ENCODE peak calls at places on chromosomes 13 and 19, in four cellular contexts. S is HepG2, C is H1, J is GM12878. K is an unnamed sample.

GRCh38 chr19:49581007-49581508 is at the start of gene PRRG2:
- DNase-seq in C (no peak), J (no peak), S (no peak), K (peak)

GRCh38 chr19:14830702-14831101 is 4.3 kb downstream of the OR7A5 start:
- DNase-seq in J (no peak), C (no peak), S (no peak), K (no peak)

GRCh38 chr13:36822786-36823185 is 3.8 kb downstream of the RFXAP start:
- DNase-seq in C (no peak), S (no peak), J (no peak), K (no peak)

GRCh38 chr13:46202956-46203355 is 8.8 kb upstream of the LRRC63 start:
- DNase-seq in S (no peak), J (no peak), C (no peak), K (no peak)

GRCh38 chr13:113816925-113817859 is 46.7 kb downstream of the GAS6 start:
- DNase-seq in C (no peak), J (no peak), S (peak), K (peak)

GRCh38 chr13:91647361-91647970 is 249.0 kb downstream of the GPC5 start:
- DNase-seq in S (peak), C (peak), J (no peak), K (peak)

GRCh38 chr13:39417643-39418042 is 185.3 kb downstream of the LHFPL6 start:
- DNase-seq in J (no peak), S (no peak), C (peak), K (no peak)

GRCh38 chr13:39484506-39485313 is 118.3 kb downstream of the LHFPL6 start:
- DNase-seq in S (no peak), J (no peak), C (no peak), K (no peak)

GRCh38 chr19:19742773-19743172 is 9.9 kb upstream of the ZNF14 start:
- DNase-seq in C (no peak), S (no peak), J (no peak), K (peak)

GRCh38 chr13:40452741-40453665 is 213.4 kb downstream of the FOXO1 start:
- DNase-seq in C (no peak), S (peak), J (no peak), K (no peak)

GRCh38 chr19:51702103-51702753 is 9.1 kb downstream of the SPACA6 start:
- DNase-seq in S (no peak), J (no peak), C (peak), K (peak)

GRCh38 chr13:70391678-70392077 is 283.4 kb upstream of the KLHL1 start:
- DNase-seq in J (no peak), C (peak), S (peak), K (no peak)

GRCh38 chr19:39297931-39298634 is 1.9 kb downstream of the IFNL1 start:
- DNase-seq in J (no peak), C (no peak), S (no peak), K (no peak)

GRCh38 chr19:10007811-10008211 is 2.5 kb downstream of the COL5A3 start:
- DNase-seq in C (no peak), S (no peak), J (no peak), K (no peak)

GRCh38 chr13:78160793-78161192 is 242.2 kb upstream of the EDNRB start:
- DNase-seq in C (no peak), J (no peak), S (no peak), K (no peak)

GRCh38 chr19:4791183-4792018 is at the start of gene FEM1A:
- DNase-seq in S (peak), J (peak), C (peak), K (peak)

GRCh38 chr19:29962777-29963176 is 20.7 kb downstream of the URI1 start:
- DNase-seq in C (no peak), S (no peak), J (no peak), K (no peak)

GRCh38 chr13:28117689-28118377 is 17.5 kb upstream of the FLT3 start:
- DNase-seq in S (no peak), C (no peak), J (no peak), K (peak)

GRCh38 chr19:39083599-39083982 is 577 bp upstream of the ACP7 start:
- DNase-seq in C (no peak), S (no peak), J (no peak), K (no peak)

GRCh38 chr19:15733895-15734294 is 3.9 kb upstream of the OR10H3 start:
- DNase-seq in S (no peak), C (no peak), J (no peak), K (no peak)

GRCh38 chr13:25253702-25254101 is 33.6 kb downstream of the MTMR6 start:
- DNase-seq in S (peak), C (no peak), J (no peak), K (no peak)

GRCh38 chr19:55666343-55667005 is 8.6 kb upstream of the EPN1 start:
- DNase-seq in J (no peak), S (no peak), C (no peak), K (no peak)

GRCh38 chr13:99657848-99658265 is 156.6 kb downstream of the TM9SF2 start:
- DNase-seq in J (no peak), S (no peak), C (no peak), K (no peak)

GRCh38 chr19:49570997-49571676 is 9.2 kb downstream of the NOSIP start:
- DNase-seq in J (no peak), S (peak), C (no peak), K (no peak)

GRCh38 chr19:40740747-40741146 is 9.5 kb downstream of the ACTMAP start:
- DNase-seq in J (no peak), C (no peak), S (no peak), K (no peak)

GRCh38 chr19:47018923-47019322 is 714 bp upstream of the NPAS1 start:
- DNase-seq in C (no peak), J (no peak), S (no peak), K (no peak)

GRCh38 chr13:97057196-97057595 is 62.9 kb upstream of the OXGR1 start:
- DNase-seq in C (no peak), S (no peak), J (no peak), K (no peak)

GRCh38 chr13:75514080-75515040 is 23.3 kb downstream of the COMMD6 start:
- DNase-seq in C (no peak), S (no peak), J (no peak), K (no peak)

GRCh38 chr13:51770681-51771417 is 33.1 kb downstream of the DHRS12 start:
- DNase-seq in C (no peak), J (no peak), S (no peak), K (no peak)

GRCh38 chr19:29576761-29577661 is 29.1 kb upstream of the POP4 start:
- DNase-seq in J (peak), C (no peak), S (no peak), K (no peak)

GRCh38 chr19:44750713-44751112 is 2.2 kb downstream of the BCL3 start:
- DNase-seq in J (no peak), S (no peak), C (no peak), K (no peak)

GRCh38 chr13:66427330-66427990 is 802.7 kb downstream of the PCDH9 start:
- DNase-seq in S (no peak), J (no peak), C (no peak), K (no peak)

GRCh38 chr19:3095375-3096191 is 1.4 kb downstream of the GNA11 start:
- DNase-seq in C (peak), S (peak), J (no peak), K (no peak)

GRCh38 chr19:35261356-35262100 is 7.2 kb upstream of the USF2 start:
- DNase-seq in J (no peak), C (no peak), S (no peak), K (no peak)

GRCh38 chr13:79237981-79238380 is 168.1 kb downstream of the RBM26 start:
- DNase-seq in C (no peak), J (no peak), S (no peak), K (no peak)

GRCh38 chr13:20544186-20544914 is 18.7 kb upstream of the CRYL1 start:
- DNase-seq in C (no peak), J (no peak), S (no peak), K (no peak)

GRCh38 chr19:6777434-6777833 is 4.9 kb downstream of the VAV1 start:
- DNase-seq in C (no peak), J (no peak), S (no peak), K (no peak)

GRCh38 chr13:72258340-72258981 is 391.5 kb upstream of the DACH1 start:
- DNase-seq in C (peak), S (no peak), J (no peak), K (no peak)

GRCh38 chr13:82751221-82751620 is 1131.1 kb downstream of the SLITRK1 start:
- DNase-seq in J (no peak), C (no peak), S (no peak), K (no peak)

GRCh38 chr13:106061781-106062180 is 473.7 kb downstream of the EFNB2 start:
- DNase-seq in C (no peak), J (no peak), S (no peak), K (no peak)

GRCh38 chr13:106063591-106064308 is 471.7 kb downstream of the EFNB2 start:
- DNase-seq in J (no peak), C (no peak), S (no peak), K (no peak)
- TF ChIP-seq ZNF274 in J (no peak), C (no peak), S (no peak), K (no peak)

GRCh38 chr19:53988981-53989380 is 2.5 kb upstream of the CACNG6 start:
- DNase-seq in C (no peak), S (no peak), J (no peak), K (no peak)

GRCh38 chr19:53982611-53983010 is 8.8 kb upstream of the CACNG6 start:
- DNase-seq in C (no peak), S (no peak), J (no peak), K (no peak)

GRCh38 chr19:53982056-53982455 is 9.4 kb upstream of the CACNG6 start:
- DNase-seq in C (no peak), S (no peak), J (no peak), K (no peak)

GRCh38 chr19:53983457-53984289 is 7.8 kb upstream of the CACNG6 start:
- DNase-seq in C (no peak), S (no peak), J (no peak), K (no peak)

GRCh38 chr19:53985863-53986262 is 5.6 kb upstream of the CACNG6 start:
- DNase-seq in C (no peak), S (no peak), J (no peak), K (no peak)
- TF ChIP-seq USF2 in C (no peak), S (no peak), J (no peak), K (no peak)

DNA sequence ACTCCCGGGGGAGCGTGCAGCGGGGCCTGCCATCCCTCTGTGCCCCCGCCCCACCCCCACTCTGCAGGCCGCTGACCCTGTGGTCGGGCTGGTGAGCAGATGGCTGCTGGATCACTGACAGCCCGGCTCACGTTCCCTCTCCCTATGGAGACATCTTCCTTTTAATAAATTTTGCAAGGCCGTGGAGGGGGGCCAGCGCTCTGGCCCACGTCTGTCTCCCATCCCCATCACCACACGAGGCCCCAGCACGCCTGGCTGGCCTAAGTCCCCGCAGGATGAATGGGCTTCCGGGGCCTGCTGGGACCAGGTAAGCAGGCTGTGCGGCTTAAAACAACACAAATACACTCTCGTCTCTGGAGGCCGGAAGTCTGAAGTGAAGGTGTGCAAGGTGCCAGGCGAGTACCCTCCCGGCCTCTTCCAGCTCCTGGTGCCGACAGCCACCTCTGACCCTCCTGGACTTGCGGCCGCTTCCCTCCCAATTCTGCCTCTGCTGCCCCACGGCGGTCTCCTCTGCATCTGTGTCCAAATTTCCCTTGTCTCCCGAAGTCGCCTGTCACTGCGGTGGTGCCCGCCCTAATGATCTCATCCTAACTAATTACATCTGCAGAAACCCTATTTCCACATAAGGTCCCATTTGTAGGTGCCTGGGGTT is 8.3 kb upstream of the PTBP1 start:
- DNase-seq in C (no peak), S (peak), J (no peak), K (peak)
- TF ChIP-seq ZNF274 in C (no peak), S (no peak), J (no peak), K (no peak)

GRCh38 chr19:13152356-13152853 is 2.2 kb downstream of the IER2 start:
- DNase-seq in S (no peak), J (no peak), C (no peak), K (no peak)

GRCh38 chr19:13150187-13150918 is at the start of the genes IER2 and STX10:
- DNase-seq in J (no peak), S (peak), C (no peak), K (peak)

GRCh38 chr19:13152854-13153626 is 2.8 kb downstream of the IER2 start:
- DNase-seq in J (peak), S (peak), C (no peak), K (peak)

GRCh38 chr19:13150919-13151604 is 851 bp downstream of the IER2 start:
- DNase-seq in J (no peak), C (no peak), S (no peak), K (peak)

GRCh38 chr19:13151605-13152355 is 1.6 kb downstream of the IER2 start:
- DNase-seq in S (peak), C (no peak), J (no peak), K (peak)
- TF ChIP-seq USF2 in S (peak), C (peak), J (no peak), K (peak)

GRCh38 chr19:36265856-36266374 is 51.0 kb downstream of the ZNF146 start:
- DNase-seq in J (no peak), C (no peak), S (no peak), K (peak)
- TF ChIP-seq ZNF274 in J (no peak), C (no peak), S (no peak), K (no peak)

K was measured in K562.